ENCODE peak calls at places on chromosome 11, in four cellular contexts. L, T, Z and A are unnamed samples.

GRCh38 chr11:75445315-75445953 is 12.4 kb upstream of the KLHL35 start:
- DNase-seq in L (peak; percentile 95), T (no peak), Z (peak; percentile 56), A (peak; percentile 83)

GRCh38 chr11:47607380-47607779 is 13.2 kb upstream of the C1QTNF4 start:
- DNase-seq in L (no peak), T (no peak), Z (no peak), A (no peak)

GRCh38 chr11:65432686-65433582 is 10.3 kb downstream of the NEAT1 start:
- DNase-seq in L (no peak), T (no peak), Z (no peak), A (no peak)

GRCh38 chr11:67022961-67023956 is at the start of gene SYT12:
- DNase-seq in L (peak; percentile 72), T (no peak), Z (no peak), A (peak; percentile 47)

GRCh38 chr11:130246719-130247118 is 68.0 kb downstream of the ZBTB44 start:
- DNase-seq in L (no peak), T (no peak), Z (no peak), A (no peak)

GRCh38 chr11:33582636-33583325 is 117.8 kb downstream of the C11orf91 start:
- DNase-seq in L (no peak), T (no peak), Z (no peak), A (no peak)

GRCh38 chr11:116533186-116533825 is 239.5 kb downstream of the BUD13 start:
- DNase-seq in L (peak; percentile 83), T (peak; percentile 36), Z (no peak), A (peak; percentile 26)

GRCh38 chr11:8744423-8744822 is 61.8 kb downstream of the RPL27A start:
- DNase-seq in L (no peak), T (no peak), Z (no peak), A (no peak)

GRCh38 chr11:130772266-130773227 is 143.7 kb downstream of the SNX19 start:
- DNase-seq in L (no peak), T (no peak), Z (no peak), A (no peak)

GRCh38 chr11:12695221-12695794 is 21.1 kb downstream of the TEAD1 start:
- DNase-seq in L (no peak), T (no peak), Z (no peak), A (no peak)
- TF ChIP-seq SUZ12 in L (no peak), T (no peak), Z (no peak), A (no peak)

DNA sequence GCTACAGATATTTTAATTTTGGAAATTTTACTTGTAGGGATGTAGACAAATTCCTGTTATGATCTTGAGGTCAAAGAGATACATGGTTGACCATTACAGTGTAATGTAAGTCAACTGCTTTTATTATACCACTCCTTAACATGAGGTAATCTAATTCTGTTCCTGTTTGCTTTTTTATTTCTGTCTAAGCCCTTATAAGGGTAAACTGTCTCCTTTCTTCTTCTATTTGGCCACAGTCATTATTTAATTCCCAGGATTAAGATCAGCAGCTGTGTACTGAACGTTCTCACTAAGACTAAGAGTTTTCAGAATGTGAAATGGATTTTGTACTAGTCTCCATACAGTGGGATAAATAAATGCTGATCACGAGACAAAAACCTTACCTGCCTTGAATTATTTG is 32.8 kb downstream of the C2CD3 start:
- DNase-seq in L (no peak), T (no peak), Z (no peak), A (no peak)
- TF ChIP-seq SUZ12 in L (no peak), T (no peak), Z (no peak), A (no peak)

GRCh38 chr11:59097113-59097708 is 9.8 kb upstream of the FAM111B start:
- DNase-seq in L (peak; percentile 66), T (peak; percentile 30), Z (peak; percentile 60), A (no peak)
- TF ChIP-seq SUZ12 in L (no peak), T (no peak), Z (no peak), A (no peak)

GRCh38 chr11:60332923-60333322 is 5.9 kb downstream of the MS4A6E start:
- DNase-seq in L (no peak), T (no peak), Z (no peak), A (no peak)

GRCh38 chr11:60338053-60338452 is 11.0 kb downstream of the MS4A6E start:
- DNase-seq in L (no peak), T (no peak), Z (no peak), A (no peak)

GRCh38 chr11:60334005-60334620 is 7.1 kb downstream of the MS4A6E start:
- DNase-seq in L (peak; percentile 94), T (peak; percentile 78), Z (peak; percentile 42), A (peak; percentile 52)

DNA sequence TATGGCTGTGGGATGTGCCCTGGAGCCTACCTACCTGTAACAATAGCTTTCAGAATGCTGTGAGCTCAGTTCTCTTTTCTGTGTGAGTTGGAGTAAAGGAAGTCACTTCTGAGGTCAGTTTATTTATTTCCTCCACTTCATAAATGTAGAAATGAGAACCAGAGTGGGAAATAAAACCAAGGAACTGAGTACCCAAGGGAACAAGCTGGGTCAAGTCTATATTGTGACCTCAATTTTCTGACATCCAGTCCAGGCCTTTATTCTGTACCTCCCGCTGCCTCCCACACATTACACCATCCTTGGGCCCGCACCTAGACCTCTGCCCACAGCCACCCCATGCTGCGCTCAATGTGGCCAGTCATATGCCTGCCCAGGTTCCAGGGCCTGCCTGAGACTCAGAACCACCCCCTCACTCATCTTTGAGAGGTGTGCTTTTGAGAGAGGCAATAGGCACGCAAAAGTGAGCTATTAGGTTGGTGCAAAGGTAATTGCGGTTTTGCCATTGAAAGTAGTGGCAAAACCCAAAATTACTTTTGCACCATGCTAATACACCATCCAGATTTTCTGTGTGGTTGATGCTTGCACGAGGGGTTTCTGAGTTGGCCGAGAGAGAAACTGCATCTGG is 9.8 kb downstream of the MS4A6E start:
- DNase-seq in L (no peak), T (no peak), Z (no peak), A (no peak)
- TF ChIP-seq SUZ12 in L (no peak), T (no peak), Z (no peak), A (no peak)